ENCODE peak calls at places on chromosomes 3 and 15, in ten cellular contexts. A, W, P, E, O, Z, U, R, J and V are unnamed samples. For H3K9me3, the result is how much of the 10 kb centered on the place peaks cover.

GRCh38 chr3:52810923-52811322 is 16.3 kb downstream of the ITIH3 start:
- DNase-seq in A (no peak), W (no peak), P (no peak), E (no peak), O (no peak), Z (no peak), U (no peak), R (no peak), J (no peak), V (no peak)

GRCh38 chr3:168828943-168829342 is 733.2 kb upstream of the GOLIM4 start:
- DNase-seq in A (no peak), W (no peak), P (no peak), E (peak), O (no peak), Z (no peak), U (no peak), R (no peak), J (no peak), V (no peak)

GRCh38 chr3:67832807-67833206 is 178.4 kb upstream of the SUCLG2 start:
- DNase-seq in A (no peak), W (no peak), P (no peak), E (no peak), O (no peak), Z (no peak), U (no peak), R (no peak), J (no peak), V (no peak)

GRCh38 chr3:21901504-21901903 is 150.5 kb upstream of the ZNF385D start:
- DNase-seq in A (no peak), W (no peak), P (no peak), E (no peak), O (no peak), Z (no peak), U (no peak), R (no peak), J (no peak), V (no peak)

GRCh38 chr15:33074942-33075341 is 119.6 kb downstream of the FMN1 start:
- DNase-seq in A (no peak), W (no peak), P (no peak), E (no peak), O (no peak), Z (peak), U (no peak), R (no peak), J (no peak), V (no peak)

GRCh38 chr3:154970796-154971195 is 109.3 kb upstream of the MME start:
- DNase-seq in A (no peak), W (no peak), P (no peak), E (no peak), O (no peak), Z (peak), U (no peak), R (no peak), J (no peak), V (no peak)

GRCh38 chr15:89167267-89168176 is 53.9 kb downstream of the RLBP1 start:
- DNase-seq in A (no peak), W (no peak), P (no peak), E (peak), O (no peak), Z (peak), U (peak), R (no peak), J (peak), V (no peak)

GRCh38 chr3:154552338-154552737 is 122.3 kb upstream of the GPR149 start:
- DNase-seq in A (no peak), W (no peak), P (no peak), E (no peak), O (no peak), Z (peak), U (no peak), R (no peak), J (no peak), V (no peak)

GRCh38 chr3:135083756-135084155 is 288.7 kb downstream of the EPHB1 start:
- DNase-seq in A (no peak), W (no peak), P (no peak), E (no peak), O (no peak), Z (no peak), U (no peak), R (no peak), J (no peak), V (no peak)

GRCh38 chr15:46309914-46310313 is 675.1 kb downstream of the SQOR start:
- DNase-seq in A (no peak), W (no peak), P (no peak), E (peak), O (no peak), Z (no peak), U (no peak), R (no peak), J (no peak), V (no peak)

GRCh38 chr3:183193762-183194701 is 31.5 kb upstream of the LAMP3 start:
- DNase-seq in A (no peak), W (no peak), P (no peak), E (no peak), O (no peak), Z (no peak), U (no peak), R (no peak), J (no peak), V (no peak)

GRCh38 chr3:168154101-168154500 is 58.4 kb upstream of the GOLIM4 start:
- DNase-seq in A (no peak), W (no peak), P (no peak), E (no peak), O (no peak), Z (no peak), U (no peak), R (no peak), J (no peak), V (no peak)

GRCh38 chr3:49840371-49840770 is 16.0 kb downstream of the TRAIP start:
- DNase-seq in A (no peak), W (no peak), P (no peak), E (no peak), O (no peak), Z (no peak), U (no peak), R (no peak), J (no peak), V (no peak)

GRCh38 chr3:153291052-153291689 is 129.1 kb downstream of the RAP2B start:
- DNase-seq in A (no peak), W (no peak), P (no peak), E (peak), O (no peak), Z (peak), U (no peak), R (no peak), J (no peak), V (no peak)

GRCh38 chr3:13111874-13112520 is 38.8 kb upstream of the IQSEC1 start:
- DNase-seq in A (peak), W (no peak), P (no peak), E (peak), O (peak), Z (no peak), U (no peak), R (peak), J (peak), V (no peak)

GRCh38 chr15:30859091-30859874 is 44.4 kb upstream of the FAN1 start:
- DNase-seq in A (no peak), W (no peak), P (no peak), E (no peak), O (no peak), Z (no peak), U (peak), R (no peak), J (peak), V (no peak)

GRCh38 chr3:134761213-134761612 is 33.8 kb upstream of the EPHB1 start:
- DNase-seq in A (no peak), W (no peak), P (no peak), E (no peak), O (no peak), Z (no peak), U (no peak), R (no peak), J (no peak), V (no peak)

GRCh38 chr3:18808423-18808822 is 339.9 kb upstream of the KCNH8 start:
- DNase-seq in A (no peak), W (no peak), P (no peak), E (no peak), O (no peak), Z (no peak), U (no peak), R (no peak), J (no peak), V (no peak)

GRCh38 chr15:57184502-57184901 is 191.8 kb upstream of the CGNL1 start:
- DNase-seq in A (no peak), W (no peak), P (no peak), E (no peak), O (no peak), Z (no peak), U (no peak), R (no peak), J (no peak), V (no peak)

GRCh38 chr3:13687409-13687989 is 138.6 kb downstream of the FBLN2 start:
- DNase-seq in A (no peak), W (no peak), P (no peak), E (no peak), O (no peak), Z (no peak), U (no peak), R (no peak), J (no peak), V (no peak)

GRCh38 chr15:40936234-40936708 is 7.1 kb downstream of the DLL4 start:
- DNase-seq in A (no peak), W (no peak), P (no peak), E (no peak), O (no peak), Z (no peak), U (no peak), R (no peak), J (no peak), V (no peak)

GRCh38 chr3:53788038-53788437 is 58.2 kb downstream of the CHDH start:
- DNase-seq in A (no peak), W (no peak), P (no peak), E (no peak), O (no peak), Z (no peak), U (no peak), R (no peak), J (no peak), V (no peak)

GRCh38 chr3:89521328-89521727 is 413.9 kb downstream of the EPHA3 start:
- DNase-seq in A (no peak), W (no peak), P (no peak), E (no peak), O (no peak), Z (no peak), U (no peak), R (no peak), J (no peak), V (no peak)

GRCh38 chr3:170809021-170809974 is 60.7 kb downstream of the RPL22L1 start:
- DNase-seq in A (no peak), W (no peak), P (no peak), E (peak), O (no peak), Z (peak), U (peak), R (no peak), J (peak), V (peak)

GRCh38 chr3:58161435-58162398 is 49.1 kb downstream of the DNASE1L3 start:
- DNase-seq in A (peak), W (no peak), P (no peak), E (no peak), O (no peak), Z (peak), U (peak), R (peak), J (peak), V (no peak)

GRCh38 chr15:58469432-58470353 is 37.9 kb downstream of the LIPC start:
- DNase-seq in A (no peak), W (no peak), P (no peak), E (peak), O (no peak), Z (peak), U (no peak), R (no peak), J (peak), V (no peak)

GRCh38 chr15:60328852-60329443 is 68.8 kb downstream of the ANXA2 start:
- DNase-seq in A (no peak), W (no peak), P (no peak), E (peak), O (no peak), Z (no peak), U (no peak), R (no peak), J (no peak), V (no peak)

GRCh38 chr3:50205719-50206276 is 727 bp downstream of the SLC38A3 start:
- DNase-seq in A (no peak), W (peak), P (peak), E (peak), O (peak), Z (no peak), U (no peak), R (no peak), J (no peak), V (no peak)

GRCh38 chr15:40428183-40428582 is 12.6 kb upstream of the BAHD1 start:
- DNase-seq in A (no peak), W (no peak), P (no peak), E (no peak), O (peak), Z (no peak), U (no peak), R (no peak), J (no peak), V (no peak)

GRCh38 chr15:62403164-62403809 is 238.2 kb upstream of the C2CD4B start:
- DNase-seq in A (no peak), W (no peak), P (no peak), E (no peak), O (no peak), Z (peak), U (no peak), R (no peak), J (no peak), V (no peak)

GRCh38 chr15:71375934-71376333 is 260.7 kb downstream of the THSD4 start:
- DNase-seq in A (no peak), W (no peak), P (no peak), E (no peak), O (no peak), Z (peak), U (no peak), R (no peak), J (no peak), V (no peak)

GRCh38 chr15:96369825-96370621 is 39.5 kb downstream of the NR2F2 start:
- DNase-seq in A (no peak), W (no peak), P (no peak), E (peak), O (no peak), Z (no peak), U (no peak), R (no peak), J (no peak), V (no peak)

GRCh38 chr15:63056843-63057242 is 14.3 kb downstream of the TPM1 start:
- DNase-seq in A (no peak), W (no peak), P (peak), E (no peak), O (no peak), Z (no peak), U (no peak), R (no peak), J (no peak), V (no peak)

GRCh38 chr3:126157083-126157768 is 23.2 kb downstream of the ALDH1L1 start:
- DNase-seq in A (no peak), W (no peak), P (no peak), E (no peak), O (no peak), Z (no peak), U (no peak), R (no peak), J (no peak), V (no peak)

DNA sequence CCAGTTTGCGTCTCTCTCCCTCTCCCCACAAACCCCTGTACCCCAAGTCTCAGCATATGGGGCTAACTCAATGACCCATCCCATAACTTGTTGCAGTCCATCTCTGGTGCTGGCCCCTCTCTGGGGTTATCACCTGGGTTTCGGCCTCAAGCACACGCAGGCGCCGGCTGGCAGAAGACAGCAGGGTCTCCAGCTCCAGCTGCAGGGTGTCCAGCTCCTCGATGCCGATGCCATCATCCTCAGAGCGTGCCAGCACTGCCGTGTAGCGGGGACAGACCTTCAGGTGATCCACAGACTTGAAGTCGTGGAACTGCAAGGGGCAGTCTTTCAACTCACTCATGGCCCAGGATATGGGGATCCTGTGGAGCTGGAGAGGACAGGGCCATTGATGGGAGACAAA is 1.1 kb downstream of the TADA3 start:
- DNase-seq in A (no peak), W (no peak), P (no peak), E (no peak), O (no peak), Z (no peak), U (no peak), R (no peak), J (no peak), V (no peak)
- H3K4me3 ChIP-seq in A (no peak), W (no peak), P (no peak), E (peak), O (peak), Z (no peak), U (no peak), R (peak), J (no peak), V (no peak)

DNA sequence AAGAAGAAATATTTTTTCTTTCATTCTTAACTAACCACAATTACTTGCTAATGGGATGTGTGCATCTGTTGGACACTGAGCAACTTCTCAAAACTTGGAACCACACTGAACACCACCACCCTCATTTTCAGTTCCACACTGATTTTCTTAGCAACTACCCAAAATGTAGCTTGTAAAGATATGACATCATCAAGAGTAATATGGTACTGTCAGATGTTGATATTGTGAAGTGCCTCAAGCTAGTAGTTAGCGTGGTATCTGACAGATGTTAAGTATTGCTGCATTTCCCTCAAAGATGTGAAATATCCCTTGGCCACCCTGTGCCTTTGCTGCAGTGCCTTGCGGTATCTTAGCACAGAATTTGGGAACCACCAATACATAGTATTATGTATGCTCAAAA is 9.3 kb downstream of the RFTN1 start:
- DNase-seq in A (no peak), W (no peak), P (no peak), E (no peak), O (no peak), Z (no peak), U (no peak), R (no peak), J (no peak), V (no peak)
- H3K9me3 ChIP-seq in A (under half), W (under half), P (under half), E (under half), O (under half), Z (under half), U (under half), R (under half), J (under half), V (under half)

GRCh38 chr3:127676456-127676855 is 3.7 kb downstream of the ABTB1 start:
- DNase-seq in A (peak), W (no peak), P (no peak), E (peak), O (no peak), Z (no peak), U (no peak), R (peak), J (peak), V (no peak)
- H3K4me3 ChIP-seq in A (no peak), W (no peak), P (no peak), E (no peak), O (no peak), Z (no peak), U (no peak), R (no peak), J (no peak), V (no peak)

GRCh38 chr3:141412087-141412935 is 44.0 kb downstream of the ZBTB38 start:
- DNase-seq in A (no peak), W (no peak), P (no peak), E (no peak), O (no peak), Z (peak), U (no peak), R (no peak), J (peak), V (no peak)

GRCh38 chr3:141408596-141408995 is 40.3 kb downstream of the ZBTB38 start:
- DNase-seq in A (no peak), W (no peak), P (no peak), E (no peak), O (no peak), Z (no peak), U (no peak), R (no peak), J (no peak), V (no peak)

GRCh38 chr3:141410861-141411771 is 42.8 kb downstream of the ZBTB38 start:
- DNase-seq in A (no peak), W (no peak), P (no peak), E (no peak), O (no peak), Z (peak), U (no peak), R (no peak), J (peak), V (no peak)

GRCh38 chr3:141412936-141413354 is 44.6 kb downstream of the ZBTB38 start:
- DNase-seq in A (peak), W (no peak), P (peak), E (no peak), O (peak), Z (peak), U (no peak), R (peak), J (peak), V (no peak)

DNA sequence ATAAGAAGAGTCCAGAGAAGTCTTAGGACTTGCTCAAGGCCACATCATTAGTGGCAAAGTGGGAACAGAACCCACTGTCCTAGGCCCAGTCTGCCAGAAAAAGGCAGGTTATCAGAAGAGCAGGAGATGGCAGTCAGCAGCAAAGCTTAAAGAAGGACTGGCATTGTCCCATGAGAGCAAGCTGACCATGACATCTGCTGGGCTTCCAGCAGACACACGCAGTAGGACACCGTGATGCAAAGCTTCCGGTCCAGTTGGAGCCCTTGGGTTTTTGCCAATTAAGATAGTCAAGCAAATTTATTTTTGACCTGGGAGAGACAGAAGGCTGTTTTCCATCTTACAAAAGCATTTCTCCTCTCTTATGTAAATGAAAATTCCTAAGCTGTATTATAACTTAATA is 42.1 kb downstream of the ZBTB38 start:
- DNase-seq in A (no peak), W (no peak), P (no peak), E (peak), O (no peak), Z (no peak), U (no peak), R (no peak), J (peak), V (no peak)
- H3K9me3 ChIP-seq in A (under half), W (under half), P (under half), E (under half), O (under half), Z (under half), U (under half), R (under half), J (under half), V (under half)

GRCh38 chr3:71607364-71607763 is 23.8 kb upstream of the FOXP1 start:
- DNase-seq in A (no peak), W (no peak), P (no peak), E (no peak), O (no peak), Z (no peak), U (no peak), R (no peak), J (no peak), V (no peak)
- H3K4me3 ChIP-seq in A (no peak), W (no peak), P (no peak), E (no peak), O (no peak), Z (no peak), U (no peak), R (no peak), J (no peak), V (no peak)

GRCh38 chr15:25060472-25060803 is 105.7 kb downstream of the SNRPN start:
- DNase-seq in A (no peak), W (no peak), P (no peak), E (no peak), O (peak), Z (no peak), U (no peak), R (peak), J (no peak), V (no peak)

GRCh38 chr15:25059698-25060471 is 105.1 kb downstream of the SNRPN start:
- DNase-seq in A (peak), W (no peak), P (no peak), E (peak), O (peak), Z (no peak), U (no peak), R (peak), J (no peak), V (no peak)

GRCh38 chr15:25061808-25062550 is 107.2 kb downstream of the SNRPN start:
- DNase-seq in A (peak), W (no peak), P (no peak), E (peak), O (peak), Z (no peak), U (no peak), R (peak), J (no peak), V (no peak)

GRCh38 chr15:25062551-25063430 is 108.0 kb downstream of the SNRPN start:
- DNase-seq in A (no peak), W (no peak), P (no peak), E (peak), O (peak), Z (no peak), U (no peak), R (no peak), J (no peak), V (no peak)

GRCh38 chr15:25060996-25061620 is 106.3 kb downstream of the SNRPN start:
- DNase-seq in A (peak), W (no peak), P (no peak), E (peak), O (peak), Z (no peak), U (no peak), R (no peak), J (no peak), V (no peak)
- H3K9me3 ChIP-seq in A (half or more), W (half or more), P (half or more), E (half or more), O (half or more), Z (half or more), U (half or more), R (half or more), J (under half), V (under half)

GRCh38 chr15:78881681-78882080 is 9.0 kb downstream of the MORF4L1 start:
- DNase-seq in A (no peak), W (no peak), P (no peak), E (no peak), O (no peak), Z (no peak), U (no peak), R (no peak), J (no peak), V (no peak)
- H3K4me3 ChIP-seq in A (no peak), W (no peak), P (no peak), E (no peak), O (no peak), Z (no peak), U (no peak), R (no peak), J (no peak), V (no peak)